ENCODE peak calls at places on chromosome 9, in nine cellular contexts. E is naive B cell; F is NCI-H345; J is activated CD8-positive, alpha-beta memory T cell treated with anti-CD3 and anti-CD28 coated beads for 48 hours; Q is spleen; M is mesenteric fat pad; Y is NCI-H1105; X is aorta; G is HuH-7. S is an unnamed sample.

GRCh38 chr9:120442280-120442597 is 137.7 kb downstream of the CDK5RAP2 start:
- DNase-seq in F (no peak), E (no peak), M (no peak), G (no peak), J (no peak), Y (no peak), Q (no peak), X (no peak), S (no peak)

GRCh38 chr9:20884985-20885593 is 146.4 kb downstream of the HACD4 start:
- DNase-seq in X (peak; percentile 75), Q (peak; percentile 80), F (peak; percentile 20), M (no peak), Y (no peak), J (peak; percentile 12), E (peak; percentile 9), G (peak; percentile 6), S (no peak)

GRCh38 chr9:138100711-138101349 is 223.2 kb downstream of the CACNA1B start:
- DNase-seq in Q (peak; percentile 47), X (no peak), M (peak; percentile 82), E (no peak), G (peak; percentile 40), Y (no peak), J (no peak), F (no peak), S (peak; percentile 84)

GRCh38 chr9:70046274-70047070 is 2.8 kb downstream of the MAMDC2 start:
- DNase-seq in F (no peak), X (no peak), J (no peak), M (no peak), G (no peak), Y (no peak), Q (no peak), E (no peak), S (no peak)

GRCh38 chr9:99154356-99154755 is 49.4 kb downstream of the TGFBR1 start:
- DNase-seq in J (no peak), G (no peak), X (no peak), E (no peak), Y (no peak), Q (no peak), M (no peak), F (no peak), S (no peak)

GRCh38 chr9:137138701-137139467 is at the start of gene GRIN1:
- DNase-seq in E (no peak), G (no peak), Y (no peak), J (no peak), Q (no peak), M (no peak), F (no peak), X (no peak), S (peak; percentile 86)

GRCh38 chr9:129875687-129876395 is 40.6 kb downstream of the USP20 start:
- DNase-seq in G (no peak), J (no peak), E (no peak), M (no peak), X (no peak), F (no peak), Q (no peak), Y (no peak), S (no peak)

GRCh38 chr9:131503626-131504465 is 1.1 kb downstream of the POMT1 start:
- DNase-seq in G (peak; percentile 76), Q (no peak), M (no peak), J (peak; percentile 15), Y (no peak), E (no peak), F (no peak), X (no peak), S (no peak)

GRCh38 chr9:134215395-134215708 is 51.0 kb upstream of the RNU6ATAC start:
- DNase-seq in Q (no peak), Y (no peak), F (no peak), M (no peak), X (no peak), E (no peak), J (no peak), G (no peak), S (no peak)

GRCh38 chr9:32399110-32399815 is 14.8 kb downstream of the ACO1 start:
- DNase-seq in X (no peak), Y (no peak), G (no peak), E (no peak), J (no peak), M (no peak), Q (no peak), F (no peak), S (no peak)

GRCh38 chr9:114167591-114168091 is 12.3 kb downstream of the COL27A1 start:
- DNase-seq in G (no peak), J (no peak), E (no peak), F (no peak), Q (peak; percentile 66), X (no peak), M (no peak), Y (no peak), S (no peak)

GRCh38 chr9:104094534-104095020 is 468 bp downstream of the SMC2 start:
- DNase-seq in F (no peak), Q (no peak), M (no peak), X (no peak), E (no peak), J (no peak), G (peak; percentile 58), Y (no peak), S (no peak)

GRCh38 chr9:78383130-78383529 is 86.2 kb downstream of the PSAT1 start:
- DNase-seq in F (no peak), G (no peak), Q (no peak), X (no peak), E (no peak), J (no peak), M (no peak), Y (no peak), S (no peak)

GRCh38 chr9:124800306-124801259 is 23.6 kb downstream of the OLFML2A start:
- DNase-seq in E (peak; percentile 72), Y (no peak), M (no peak), X (peak; percentile 83), Q (peak; percentile 90), G (no peak), J (no peak), F (no peak), S (no peak)

GRCh38 chr9:69168709-69169217 is 5.3 kb upstream of the TJP2 start:
- DNase-seq in M (no peak), Y (no peak), J (peak; percentile 18), E (no peak), F (peak; percentile 24), G (peak; percentile 66), Q (peak; percentile 76), X (no peak), S (no peak)

GRCh38 chr9:131731237-131731995 is 8.5 kb downstream of the RAPGEF1 start:
- DNase-seq in J (no peak), G (no peak), M (no peak), Y (no peak), Q (no peak), E (no peak), X (no peak), F (no peak), S (no peak)

GRCh38 chr9:136566899-136567298 is 21.1 kb upstream of the NOTCH1 start:
- DNase-seq in F (no peak), Y (no peak), X (no peak), M (no peak), E (no peak), Q (no peak), J (no peak), G (no peak), S (peak; percentile 91)

GRCh38 chr9:126550891-126551351 is 62.8 kb upstream of the LMX1B start:
- DNase-seq in X (no peak), F (no peak), Q (peak; percentile 35), Y (no peak), G (no peak), E (no peak), M (no peak), J (no peak), S (no peak)

GRCh38 chr9:125472926-125473701 is 211.5 kb downstream of the GAPVD1 start:
- DNase-seq in Q (no peak), F (no peak), G (peak; percentile 65), M (no peak), J (no peak), Y (peak; percentile 4), X (peak; percentile 49), E (no peak), S (no peak)

GRCh38 chr9:135978650-135979461 is 17.7 kb upstream of the UBAC1 start:
- DNase-seq in Y (no peak), G (no peak), J (no peak), X (no peak), F (no peak), M (no peak), Q (no peak), E (peak; percentile 23), S (no peak)